ENCODE peak calls at places on chromosome 14, in five cellular contexts. F, N, B, L and S are unnamed samples.

GRCh38 chr14:76312821-76313220 is 63.1 kb upstream of the ESRRB start:
- DNase-seq in L (no peak), F (no peak), B (no peak), N (no peak), S (no peak)

GRCh38 chr14:100012478-100012925 is 52.7 kb upstream of the EVL start:
- DNase-seq in N (no peak), L (no peak), B (no peak), F (no peak), S (no peak)

GRCh38 chr14:102868956-102869531 is 53.4 kb upstream of the AMN start:
- DNase-seq in N (no peak), F (no peak), B (no peak), L (no peak), S (no peak)

GRCh38 chr14:68962681-68963080 is 16.4 kb downstream of the ACTN1 start:
- DNase-seq in F (no peak), N (no peak), L (no peak), B (no peak), S (no peak)

GRCh38 chr14:74620923-74621322 is 8.9 kb upstream of the LTBP2 start:
- DNase-seq in F (no peak), N (no peak), L (no peak), B (no peak), S (no peak)

GRCh38 chr14:43476822-43477221 is 1030.3 kb downstream of the FSCB start:
- DNase-seq in L (no peak), N (no peak), F (no peak), B (no peak), S (no peak)

GRCh38 chr14:105487449-105487985 is 831 bp downstream of the CRIP1 start:
- DNase-seq in B (no peak), N (no peak), F (no peak), L (peak; percentile 76), S (peak; percentile 69)

GRCh38 chr14:66359500-66359899 is 126.7 kb upstream of the CCDC196 start:
- DNase-seq in F (peak; percentile 50), B (peak; percentile 68), N (peak; percentile 12), L (no peak), S (peak; percentile 5)

GRCh38 chr14:94368956-94369355 is 19.4 kb downstream of the SERPINA1 start:
- DNase-seq in N (no peak), L (no peak), B (no peak), F (no peak), S (no peak)

GRCh38 chr14:28785096-28785952 is 18.7 kb downstream of the FOXG1 start:
- DNase-seq in N (no peak), B (peak; percentile 2), F (peak; percentile 89), L (no peak), S (no peak)

GRCh38 chr14:54708161-54708560 is 141.2 kb downstream of the SAMD4A start:
- DNase-seq in N (no peak), B (no peak), L (no peak), F (no peak), S (no peak)

GRCh38 chr14:76662580-76662979 is 98.7 kb upstream of the VASH1 start:
- DNase-seq in B (no peak), F (no peak), L (no peak), N (no peak), S (no peak)

GRCh38 chr14:105151131-105151837 is 17.3 kb downstream of the JAG2 start:
- DNase-seq in N (no peak), B (no peak), L (no peak), F (no peak), S (no peak)

GRCh38 chr14:76872796-76873432 is 46.7 kb downstream of the LRRC74A start:
- DNase-seq in N (peak; percentile 72), F (peak; percentile 23), B (peak; percentile 12), L (peak; percentile 68), S (peak; percentile 64)

GRCh38 chr14:50599700-50600444 is 39.9 kb downstream of the ATL1 start:
- DNase-seq in B (peak; percentile 44), F (peak; percentile 34), N (no peak), L (no peak), S (no peak)

GRCh38 chr14:106844608-106845285 is 1318.4 kb downstream of the TMEM121 start:
- DNase-seq in F (no peak), L (peak; percentile 58), N (no peak), B (no peak), S (peak; percentile 49)

GRCh38 chr14:69626132-69626500 is 14.7 kb downstream of the SUSD6 start:
- DNase-seq in F (no peak), N (no peak), L (no peak), B (no peak), S (no peak)